ENCODE peak calls at places on chromosome 5, in five cellular contexts. One of them, this sample, is unnamed. For H3K4me1, the result is how much of the 10 kb centered on the place peaks cover.

GRCh38 chr5:39464096-39464495 is 39.3 kb upstream of the DAB2 start:
- DNase-seq in mesenchymal stem cell: no peak
- DNase-seq in ascending aorta: no peak
- DNase-seq in CD8-positive, alpha-beta memory T cell: no peak
- DNase-seq in GM23248: peak
- DNase-seq in this sample: no peak

GRCh38 chr5:176740131-176740701 is 70.1 kb upstream of the UNC5A start:
- DNase-seq in mesenchymal stem cell: no peak
- DNase-seq in ascending aorta: peak
- DNase-seq in CD8-positive, alpha-beta memory T cell: peak
- DNase-seq in GM23248: no peak
- DNase-seq in this sample: no peak

GRCh38 chr5:174383196-174384178 is 338.0 kb downstream of the NSG2 start:
- DNase-seq in mesenchymal stem cell: peak
- DNase-seq in ascending aorta: no peak
- DNase-seq in CD8-positive, alpha-beta memory T cell: no peak
- DNase-seq in GM23248: no peak
- DNase-seq in this sample: no peak

GRCh38 chr5:1226839-1227238 is 1.7 kb downstream of the SLC6A18 start:
- DNase-seq in mesenchymal stem cell: no peak
- DNase-seq in ascending aorta: no peak
- DNase-seq in CD8-positive, alpha-beta memory T cell: no peak
- DNase-seq in GM23248: no peak
- DNase-seq in this sample: no peak

GRCh38 chr5:61551637-61552313 is 219.7 kb downstream of the ZSWIM6 start:
- DNase-seq in mesenchymal stem cell: no peak
- DNase-seq in ascending aorta: no peak
- DNase-seq in CD8-positive, alpha-beta memory T cell: no peak
- DNase-seq in GM23248: peak
- DNase-seq in this sample: no peak

GRCh38 chr5:1769752-1770442 is 29.7 kb downstream of the MRPL36 start:
- DNase-seq in mesenchymal stem cell: no peak
- DNase-seq in ascending aorta: no peak
- DNase-seq in CD8-positive, alpha-beta memory T cell: peak
- DNase-seq in GM23248: no peak
- DNase-seq in this sample: no peak

GRCh38 chr5:139481580-139482049 is 943 bp downstream of the STING1 start:
- DNase-seq in mesenchymal stem cell: no peak
- DNase-seq in ascending aorta: peak
- DNase-seq in CD8-positive, alpha-beta memory T cell: no peak
- DNase-seq in GM23248: peak
- DNase-seq in this sample: no peak

GRCh38 chr5:166509085-166509484 is 1782.4 kb upstream of the WWC1 start:
- DNase-seq in mesenchymal stem cell: peak
- DNase-seq in ascending aorta: no peak
- DNase-seq in CD8-positive, alpha-beta memory T cell: no peak
- DNase-seq in GM23248: peak
- DNase-seq in this sample: no peak

GRCh38 chr5:170292509-170292908 is 5.1 kb downstream of the LCP2 start:
- DNase-seq in mesenchymal stem cell: no peak
- DNase-seq in ascending aorta: no peak
- DNase-seq in CD8-positive, alpha-beta memory T cell: no peak
- DNase-seq in GM23248: no peak
- DNase-seq in this sample: no peak

GRCh38 chr5:155954739-155955445 is 372.1 kb upstream of the SGCD start:
- DNase-seq in mesenchymal stem cell: no peak
- DNase-seq in ascending aorta: no peak
- DNase-seq in CD8-positive, alpha-beta memory T cell: no peak
- DNase-seq in GM23248: peak
- DNase-seq in this sample: no peak

GRCh38 chr5:181185560-181185959 is 19.4 kb downstream of the TRIM7 start:
- DNase-seq in mesenchymal stem cell: no peak
- DNase-seq in ascending aorta: no peak
- DNase-seq in CD8-positive, alpha-beta memory T cell: no peak
- DNase-seq in GM23248: no peak
- DNase-seq in this sample: no peak

GRCh38 chr5:73945505-73945904 is 319.5 kb downstream of the ARHGEF28 start:
- DNase-seq in mesenchymal stem cell: no peak
- DNase-seq in ascending aorta: no peak
- DNase-seq in CD8-positive, alpha-beta memory T cell: no peak
- DNase-seq in GM23248: no peak
- DNase-seq in this sample: no peak

GRCh38 chr5:116068028-116068632 is 16.7 kb upstream of the COMMD10 start:
- DNase-seq in mesenchymal stem cell: peak
- DNase-seq in ascending aorta: no peak
- DNase-seq in CD8-positive, alpha-beta memory T cell: no peak
- DNase-seq in GM23248: peak
- DNase-seq in this sample: peak

GRCh38 chr5:62960781-62961180 is 382.2 kb downstream of the LRRC70 start:
- DNase-seq in mesenchymal stem cell: no peak
- DNase-seq in ascending aorta: no peak
- DNase-seq in CD8-positive, alpha-beta memory T cell: no peak
- DNase-seq in GM23248: no peak
- DNase-seq in this sample: no peak

GRCh38 chr5:181200816-181201215 is 4.2 kb downstream of the TRIM7 start:
- DNase-seq in mesenchymal stem cell: no peak
- DNase-seq in ascending aorta: no peak
- DNase-seq in CD8-positive, alpha-beta memory T cell: no peak
- DNase-seq in GM23248: no peak
- DNase-seq in this sample: no peak

GRCh38 chr5:388266-389196 is 54.4 kb upstream of the EXOC3 start:
- DNase-seq in mesenchymal stem cell: no peak
- DNase-seq in ascending aorta: peak
- DNase-seq in CD8-positive, alpha-beta memory T cell: no peak
- DNase-seq in GM23248: no peak
- DNase-seq in this sample: no peak

GRCh38 chr5:172688735-172689572 is 47.9 kb downstream of the NEURL1B start:
- DNase-seq in mesenchymal stem cell: peak
- DNase-seq in ascending aorta: no peak
- DNase-seq in CD8-positive, alpha-beta memory T cell: no peak
- DNase-seq in GM23248: no peak
- DNase-seq in this sample: peak

DNA sequence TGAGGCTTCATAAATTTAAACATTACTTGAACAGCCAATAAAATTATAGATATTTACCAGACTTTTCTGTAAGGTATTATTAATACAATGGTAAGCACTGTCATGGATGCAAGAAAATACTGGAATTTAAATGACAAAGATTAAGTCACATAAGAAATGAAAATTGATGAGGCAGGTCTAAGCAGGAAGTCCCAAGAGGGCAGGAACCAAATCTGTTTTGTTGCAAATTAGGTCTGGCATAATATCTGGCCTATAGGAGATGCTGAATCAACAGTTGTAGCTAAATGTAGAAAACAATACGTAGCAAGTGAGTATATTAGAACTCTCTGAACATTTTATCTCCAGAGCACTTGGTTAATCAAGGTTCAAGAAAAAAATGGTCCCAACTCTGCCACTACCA is 142.5 kb downstream of the EBF1 start:
- DNase-seq in mesenchymal stem cell: no peak
- DNase-seq in ascending aorta: no peak
- DNase-seq in CD8-positive, alpha-beta memory T cell: no peak
- DNase-seq in GM23248: no peak
- DNase-seq in this sample: no peak
- H3K4me1 ChIP-seq in mesenchymal stem cell: under half
- H3K4me1 ChIP-seq in ascending aorta: under half
- H3K4me1 ChIP-seq in CD8-positive, alpha-beta memory T cell: under half
- H3K4me1 ChIP-seq in GM23248: under half
- H3K4me1 ChIP-seq in this sample: under half

GRCh38 chr5:141651728-141652105 is 499 bp upstream of the FCHSD1 start:
- DNase-seq in mesenchymal stem cell: no peak
- DNase-seq in ascending aorta: no peak
- DNase-seq in CD8-positive, alpha-beta memory T cell: no peak
- DNase-seq in GM23248: no peak
- DNase-seq in this sample: no peak

GRCh38 chr5:141649056-141649688 is 2.0 kb downstream of the FCHSD1 start:
- DNase-seq in mesenchymal stem cell: no peak
- DNase-seq in ascending aorta: peak
- DNase-seq in CD8-positive, alpha-beta memory T cell: no peak
- DNase-seq in GM23248: no peak
- DNase-seq in this sample: no peak

GRCh38 chr5:141647851-141648250 is 3.4 kb downstream of the FCHSD1 start:
- DNase-seq in mesenchymal stem cell: no peak
- DNase-seq in ascending aorta: peak
- DNase-seq in CD8-positive, alpha-beta memory T cell: no peak
- DNase-seq in GM23248: no peak
- DNase-seq in this sample: no peak

GRCh38 chr5:141650851-141651727 is at the start of gene FCHSD1:
- DNase-seq in mesenchymal stem cell: peak
- DNase-seq in ascending aorta: peak
- DNase-seq in CD8-positive, alpha-beta memory T cell: peak
- DNase-seq in GM23248: peak
- DNase-seq in this sample: peak

DNA sequence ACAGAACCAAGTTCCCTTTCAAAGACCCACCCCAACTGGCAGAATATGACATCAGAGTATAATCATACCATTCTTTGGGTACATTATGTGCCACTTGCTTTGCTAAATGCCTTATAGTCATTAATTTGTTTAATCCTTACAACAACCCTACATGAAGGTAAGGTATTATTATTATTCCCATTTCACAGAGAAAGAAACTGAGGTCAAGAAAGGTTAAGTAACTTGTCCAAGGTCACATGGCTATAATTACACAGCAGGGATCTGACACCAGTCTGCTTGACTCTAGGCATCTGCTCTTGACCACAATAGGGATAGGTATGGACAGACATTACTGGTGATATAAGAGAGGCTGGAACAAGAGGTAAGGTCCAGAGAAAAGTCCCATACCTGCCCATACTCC is 1.2 kb downstream of the FCHSD1 start:
- DNase-seq in mesenchymal stem cell: no peak
- DNase-seq in ascending aorta: no peak
- DNase-seq in CD8-positive, alpha-beta memory T cell: no peak
- DNase-seq in GM23248: no peak
- DNase-seq in this sample: no peak
- H3K4me3 ChIP-seq in mesenchymal stem cell: no peak
- H3K4me3 ChIP-seq in ascending aorta: no peak
- H3K4me3 ChIP-seq in CD8-positive, alpha-beta memory T cell: no peak
- H3K4me3 ChIP-seq in GM23248: peak
- H3K4me3 ChIP-seq in this sample: peak

GRCh38 chr5:6480133-6481051 is 31.7 kb downstream of the UBE2QL1 start:
- DNase-seq in mesenchymal stem cell: no peak
- DNase-seq in ascending aorta: no peak
- DNase-seq in CD8-positive, alpha-beta memory T cell: no peak
- DNase-seq in GM23248: no peak
- DNase-seq in this sample: no peak
- H3K4me1 ChIP-seq in mesenchymal stem cell: under half
- H3K4me1 ChIP-seq in ascending aorta: under half
- H3K4me1 ChIP-seq in CD8-positive, alpha-beta memory T cell: under half
- H3K4me1 ChIP-seq in GM23248: under half
- H3K4me1 ChIP-seq in this sample: under half

GRCh38 chr5:123936548-123936947 is 424.6 kb downstream of the CSNK1G3 start:
- DNase-seq in mesenchymal stem cell: no peak
- DNase-seq in ascending aorta: no peak
- DNase-seq in CD8-positive, alpha-beta memory T cell: no peak
- DNase-seq in GM23248: no peak
- DNase-seq in this sample: no peak
- H3K4me3 ChIP-seq in mesenchymal stem cell: no peak
- H3K4me3 ChIP-seq in ascending aorta: no peak
- H3K4me3 ChIP-seq in CD8-positive, alpha-beta memory T cell: no peak
- H3K4me3 ChIP-seq in GM23248: no peak
- H3K4me3 ChIP-seq in this sample: no peak

DNA sequence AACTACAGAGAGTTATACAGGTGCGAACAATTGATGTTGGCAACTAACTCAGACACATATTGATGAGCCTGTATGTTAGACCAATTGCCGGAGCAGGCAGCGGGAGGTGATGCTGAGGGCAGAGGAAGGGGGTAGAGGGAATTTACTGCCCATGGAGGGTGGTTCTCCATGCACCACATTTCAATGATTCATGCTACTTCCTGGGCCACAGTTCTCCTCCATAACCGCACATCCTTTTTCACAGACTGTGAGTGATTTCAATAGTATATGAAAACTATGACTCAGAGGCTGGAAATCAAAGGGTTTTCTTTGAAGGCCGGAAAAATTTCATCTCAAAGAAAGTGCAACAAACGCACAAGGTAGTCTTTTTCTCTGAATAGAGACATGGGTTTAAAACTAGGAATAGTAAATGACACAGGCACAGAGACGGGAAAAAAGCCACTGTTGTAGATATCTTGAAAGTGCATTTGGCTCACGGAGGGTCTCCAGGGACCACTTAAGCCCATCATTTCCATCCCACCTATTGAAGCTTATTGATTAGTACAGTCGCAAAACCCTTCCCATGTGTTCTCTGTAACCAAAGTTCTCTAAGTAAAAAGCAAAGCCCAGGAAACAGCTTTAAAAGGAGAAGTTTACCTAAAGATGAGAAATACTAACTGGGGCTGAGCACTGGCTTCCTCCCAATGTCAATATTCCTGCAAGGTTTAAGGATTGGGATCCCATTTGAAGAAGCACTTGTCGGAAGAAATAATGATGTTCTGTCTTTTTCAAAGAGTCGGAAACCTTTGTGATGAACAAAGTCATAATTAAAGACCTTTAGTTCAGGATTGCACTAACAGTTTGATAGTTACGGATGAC is 28.0 kb upstream of the ADAM19 start:
- DNase-seq in mesenchymal stem cell: peak
- DNase-seq in ascending aorta: no peak
- DNase-seq in CD8-positive, alpha-beta memory T cell: peak
- DNase-seq in GM23248: peak
- DNase-seq in this sample: peak
- H3K4me1 ChIP-seq in mesenchymal stem cell: under half
- H3K4me1 ChIP-seq in ascending aorta: under half
- H3K4me1 ChIP-seq in CD8-positive, alpha-beta memory T cell: under half
- H3K4me1 ChIP-seq in GM23248: under half
- H3K4me1 ChIP-seq in this sample: under half

GRCh38 chr5:141512390-141513020 is 23.6 kb downstream of the PCDHGC5 start:
- DNase-seq in mesenchymal stem cell: peak
- DNase-seq in ascending aorta: peak
- DNase-seq in CD8-positive, alpha-beta memory T cell: peak
- DNase-seq in GM23248: peak
- DNase-seq in this sample: peak
- H3K4me3 ChIP-seq in mesenchymal stem cell: no peak
- H3K4me3 ChIP-seq in ascending aorta: peak
- H3K4me3 ChIP-seq in CD8-positive, alpha-beta memory T cell: peak
- H3K4me3 ChIP-seq in GM23248: peak
- H3K4me3 ChIP-seq in this sample: peak

GRCh38 chr5:151151263-151151660 is 6.3 kb downstream of the ANXA6 start:
- DNase-seq in mesenchymal stem cell: no peak
- DNase-seq in ascending aorta: no peak
- DNase-seq in CD8-positive, alpha-beta memory T cell: no peak
- DNase-seq in GM23248: no peak
- DNase-seq in this sample: no peak
- H3K4me1 ChIP-seq in mesenchymal stem cell: under half
- H3K4me1 ChIP-seq in ascending aorta: under half
- H3K4me1 ChIP-seq in CD8-positive, alpha-beta memory T cell: half or more
- H3K4me1 ChIP-seq in GM23248: under half
- H3K4me1 ChIP-seq in this sample: half or more

This sample was measured in naive thymus-derived CD4-positive, alpha-beta T cell.